ENCODE peak calls at places on chromosomes 6 and 20, in five cellular contexts. O, L, Y, U and Z are unnamed samples.

GRCh38 chr20:50027611-50028105 is 44.9 kb downstream of the SNAI1 start:
- DNase-seq in O (peak), L (peak), Y (no peak), U (peak), Z (peak)

GRCh38 chr20:17229256-17229655 is 2.4 kb downstream of the PCSK2 start:
- DNase-seq in O (no peak), L (no peak), Y (no peak), U (no peak), Z (no peak)

GRCh38 chr6:74671558-74672025 is 534.3 kb downstream of the COL12A1 start:
- DNase-seq in O (no peak), L (no peak), Y (no peak), U (peak), Z (peak)

GRCh38 chr6:10837692-10837996 is 695 bp downstream of the MAK start:
- DNase-seq in O (no peak), L (no peak), Y (no peak), U (no peak), Z (no peak)

GRCh38 chr6:27873101-27874030 is 38.8 kb downstream of the OR2B2 start:
- DNase-seq in O (no peak), L (peak), Y (no peak), U (peak), Z (peak)

GRCh38 chr20:48630342-48631075 is 197.3 kb downstream of the PREX1 start:
- DNase-seq in O (no peak), L (no peak), Y (no peak), U (no peak), Z (no peak)

GRCh38 chr6:37488464-37488863 is 11.2 kb downstream of the CCDC167 start:
- DNase-seq in O (no peak), L (no peak), Y (no peak), U (no peak), Z (no peak)

GRCh38 chr20:52791091-52791490 is 181.1 kb upstream of the TSHZ2 start:
- DNase-seq in O (no peak), L (no peak), Y (no peak), U (no peak), Z (no peak)

GRCh38 chr6:160041608-160042007 is 72.7 kb downstream of the IGF2R start:
- DNase-seq in O (no peak), L (no peak), Y (no peak), U (peak), Z (peak)

GRCh38 chr20:32534661-32535240 is 50.4 kb downstream of the NOL4L start:
- DNase-seq in O (no peak), L (no peak), Y (no peak), U (no peak), Z (no peak)

GRCh38 chr6:12761376-12762115 is 45.0 kb downstream of the PHACTR1 start:
- DNase-seq in O (no peak), L (no peak), Y (no peak), U (peak), Z (no peak)

GRCh38 chr20:58723628-58723984 is 31.0 kb downstream of the NPEPL1 start:
- DNase-seq in O (no peak), L (peak), Y (no peak), U (no peak), Z (no peak)

GRCh38 chr6:44534291-44534690 is 146.8 kb downstream of the CDC5L start:
- DNase-seq in O (peak), L (no peak), Y (no peak), U (no peak), Z (no peak)

GRCh38 chr6:107144014-107144413 is 28.7 kb upstream of the BEND3 start:
- DNase-seq in O (no peak), L (no peak), Y (no peak), U (no peak), Z (no peak)

GRCh38 chr6:11153447-11153846 is 41.9 kb upstream of the ERVFRD-1 start:
- DNase-seq in O (no peak), L (no peak), Y (no peak), U (no peak), Z (no peak)

GRCh38 chr6:101296184-101296583 is 97.3 kb upstream of the GRIK2 start:
- DNase-seq in O (no peak), L (no peak), Y (peak), U (peak), Z (peak)

GRCh38 chr6:131954775-131955107 is 3.6 kb upstream of the CCN2 start:
- DNase-seq in O (peak), L (peak), Y (no peak), U (peak), Z (peak)

GRCh38 chr6:36784379-36784636 is 54.9 kb downstream of the CPNE5 start:
- DNase-seq in O (no peak), L (no peak), Y (no peak), U (no peak), Z (no peak)

GRCh38 chr6:35259946-35260626 is 551 bp downstream of the ZNF76 start:
- DNase-seq in O (peak), L (peak), Y (peak), U (peak), Z (no peak)

GRCh38 chr6:447381-448165 is 56.0 kb downstream of the IRF4 start:
- DNase-seq in O (peak), L (no peak), Y (no peak), U (no peak), Z (no peak)

GRCh38 chr6:167047554-167047953 is 48.4 kb downstream of the CEP43 start:
- DNase-seq in O (no peak), L (peak), Y (no peak), U (no peak), Z (no peak)

GRCh38 chr6:137451926-137452325 is 42.3 kb downstream of the OLIG3 start:
- DNase-seq in O (no peak), L (no peak), Y (no peak), U (peak), Z (peak)

GRCh38 chr20:8304124-8304800 is 172.2 kb downstream of the PLCB1 start:
- DNase-seq in O (no peak), L (no peak), Y (no peak), U (no peak), Z (no peak)

GRCh38 chr20:23078994-23079364 is 7.1 kb downstream of the CD93 start:
- DNase-seq in O (no peak), L (no peak), Y (no peak), U (no peak), Z (no peak)

GRCh38 chr20:1949306-1949705 is 44.6 kb downstream of the PDYN start:
- DNase-seq in O (no peak), L (no peak), Y (no peak), U (peak), Z (no peak)

GRCh38 chr6:48641544-48641943 is 530.5 kb upstream of the PTCHD4 start:
- DNase-seq in O (no peak), L (no peak), Y (no peak), U (no peak), Z (no peak)

GRCh38 chr20:43744966-43745733 is 18.3 kb upstream of the GTSF1L start:
- DNase-seq in O (no peak), L (peak), Y (no peak), U (no peak), Z (no peak)

GRCh38 chr6:4698901-4699659 is 77.1 kb upstream of the CDYL start:
- DNase-seq in O (no peak), L (no peak), Y (no peak), U (peak), Z (no peak)

GRCh38 chr20:3889489-3890409 is 562 bp downstream of the PANK2 start:
- DNase-seq in O (peak), L (peak), Y (no peak), U (no peak), Z (no peak)

GRCh38 chr6:73262701-73263569 is at the start of gene KHDC1:
- DNase-seq in O (peak), L (peak), Y (no peak), U (peak), Z (peak)

GRCh38 chr6:15137086-15137485 is 108.8 kb upstream of the JARID2 start:
- DNase-seq in O (no peak), L (no peak), Y (no peak), U (no peak), Z (no peak)

GRCh38 chr20:64102647-64103354 is 4.6 kb downstream of the NPBWR2 start:
- DNase-seq in O (no peak), L (no peak), Y (no peak), U (no peak), Z (no peak)

GRCh38 chr6:81439417-81439816 is 313.1 kb downstream of the TENT5A start:
- DNase-seq in O (no peak), L (no peak), Y (no peak), U (no peak), Z (no peak)

GRCh38 chr20:58610811-58611210 is 40.3 kb upstream of the STX16 start:
- DNase-seq in O (no peak), L (no peak), Y (no peak), U (no peak), Z (no peak)